ENCODE peak calls at places on chromosomes 2 and 18, in seven cellular contexts. I is nucleus accumbens; T is fibroblast of mammary gland; Q is fibroblast of pulmonary artery; C is cardiac fibroblast; L is activated CD4-positive, CD25-positive, alpha-beta regulatory T cell; U is NCI-H1417. P is an unnamed sample.
A peak's percentile ranks its signal among the peaks of the same experiment; 100 is the strongest.

GRCh38 chr2:236343400-236344161 is 79.4 kb upstream of the ASB18 start:
- DNase-seq in U (peak; percentile 73), L (no peak), T (peak; percentile 75), I (no peak), Q (peak; percentile 85), C (peak; percentile 86), P (peak; percentile 26)

GRCh38 chr18:33584845-33585775 is 7.1 kb downstream of the ASXL3 start:
- DNase-seq in T (no peak), C (no peak), L (no peak), I (no peak), U (peak; percentile 96), Q (no peak), P (no peak)

GRCh38 chr18:24112874-24113615 is 25.8 kb upstream of the CABYR start:
- DNase-seq in Q (no peak), L (no peak), C (peak; percentile 57), I (no peak), U (peak; percentile 80), T (peak; percentile 85), P (peak; percentile 43)

GRCh38 chr2:48415765-48416515 is 114.0 kb upstream of the STON1 start:
- DNase-seq in C (peak; percentile 8), Q (peak; percentile 32), I (no peak), T (no peak), U (peak; percentile 35), L (no peak), P (no peak)

GRCh38 chr2:71776227-71776626 is 322.9 kb downstream of the DYSF start:
- DNase-seq in L (no peak), I (no peak), T (no peak), C (no peak), Q (no peak), U (no peak), P (no peak)

GRCh38 chr2:240244543-240244942 is 104.1 kb upstream of the OTOS start:
- DNase-seq in T (no peak), U (no peak), C (no peak), I (no peak), L (no peak), Q (no peak), P (no peak)

GRCh38 chr18:43192408-43192807 is 76.9 kb upstream of the RIT2 start:
- DNase-seq in Q (peak; percentile 11), L (no peak), I (no peak), T (peak; percentile 53), U (no peak), C (peak; percentile 77), P (no peak)

GRCh38 chr2:220665108-220665471 is 907.0 kb downstream of the EPHA4 start:
- DNase-seq in T (no peak), L (no peak), C (no peak), U (peak; percentile 77), Q (no peak), I (no peak), P (no peak)

GRCh38 chr18:59359576-59359952 is 499 bp upstream of the LMAN1 start:
- DNase-seq in L (no peak), I (no peak), Q (no peak), U (no peak), C (no peak), T (no peak), P (no peak)

P was measured in progenitor cell of endocrine pancreas.